ENCODE peak calls at places on chromosome 2, in six cellular contexts. Y is mesendoderm, Q is IMR-90, C is H1, A is neuronal stem cell, P is trophoblast cell. B is an unnamed sample.

GRCh38 chr2:170436077-170436943 is 258.4 kb downstream of the MYO3B start:
- DNase-seq in Y (peak; percentile 75), Q (no peak), C (peak; percentile 3), A (no peak), P (no peak), B (peak; percentile 22)

GRCh38 chr2:24191848-24192247 is 17.0 kb downstream of the FAM228A start:
- DNase-seq in Y (peak; percentile 92), Q (no peak), C (no peak), A (no peak), P (peak; percentile 1), B (no peak)

GRCh38 chr2:74887445-74887951 is 53.6 kb downstream of the HK2 start:
- DNase-seq in Y (no peak), Q (peak; percentile 67), C (no peak), A (no peak), P (peak; percentile 70), B (peak; percentile 83)

GRCh38 chr2:174336403-174337336 is 1.9 kb downstream of the SP9 start:
- DNase-seq in Y (peak; percentile 86), Q (no peak), C (no peak), A (peak; percentile 67), P (peak; percentile 69), B (peak; percentile 7)

GRCh38 chr2:2039826-2040225 is 291.2 kb downstream of the MYT1L start:
- DNase-seq in Y (no peak), Q (no peak), C (no peak), A (no peak), P (peak; percentile 56), B (no peak)

GRCh38 chr2:173568054-173568453 is 213.4 kb downstream of the CDCA7 start:
- DNase-seq in Y (peak; percentile 77), Q (no peak), C (peak; percentile 31), A (peak; percentile 23), P (peak; percentile 41), B (no peak)

GRCh38 chr2:5365871-5366461 is 326.2 kb upstream of the SOX11 start:
- DNase-seq in Y (peak; percentile 84), Q (peak; percentile 4), C (peak; percentile 46), A (peak; percentile 69), P (peak; percentile 84), B (peak; percentile 41)

GRCh38 chr2:69298261-69298660 is 88.8 kb downstream of the GFPT1 start:
- DNase-seq in Y (no peak), Q (peak; percentile 94), C (no peak), A (no peak), P (no peak), B (peak; percentile 91)

GRCh38 chr2:24024018-24024417 is 14.1 kb downstream of the MFSD2B start:
- DNase-seq in Y (peak; percentile 45), Q (peak; percentile 36), C (no peak), A (no peak), P (peak; percentile 51), B (no peak)

GRCh38 chr2:148209598-148209997 is 188.7 kb downstream of the MBD5 start:
- DNase-seq in Y (peak; percentile 85), Q (no peak), C (no peak), A (no peak), P (no peak), B (no peak)

GRCh38 chr2:180505203-180505602 is 475.2 kb upstream of the UBE2E3 start:
- DNase-seq in Y (no peak), Q (peak; percentile 70), C (no peak), A (no peak), P (no peak), B (peak; percentile 15)

GRCh38 chr2:229407170-229407569 is 136.1 kb upstream of the PID1 start:
- DNase-seq in Y (peak; percentile 47), Q (peak; percentile 74), C (no peak), A (no peak), P (peak; percentile 86), B (peak; percentile 93)

GRCh38 chr2:226911932-226912331 is 76.1 kb downstream of the RHBDD1 start:
- DNase-seq in Y (no peak), Q (peak; percentile 74), C (no peak), A (no peak), P (peak; percentile 27), B (peak; percentile 86)

GRCh38 chr2:163983911-163984310 is 248.1 kb upstream of the FIGN start:
- DNase-seq in Y (peak; percentile 18), Q (no peak), C (no peak), A (no peak), P (no peak), B (no peak)

GRCh38 chr2:119826370-119826961 is 66.7 kb downstream of the PTPN4 start:
- DNase-seq in Y (peak; percentile 77), Q (peak; percentile 21), C (no peak), A (peak; percentile 2), P (peak; percentile 64), B (peak; percentile 59)

GRCh38 chr2:180901331-180901730 is 79.1 kb upstream of the UBE2E3 start:
- DNase-seq in Y (peak; percentile 29), Q (no peak), C (no peak), A (no peak), P (no peak), B (no peak)

GRCh38 chr2:105409717-105410116 is 10.9 kb upstream of the FHL2 start:
- DNase-seq in Y (no peak), Q (peak; percentile 91), C (no peak), A (no peak), P (no peak), B (no peak)

GRCh38 chr2:58893645-58894336 is 652.7 kb upstream of the FANCL start:
- DNase-seq in Y (no peak), Q (no peak), C (no peak), A (no peak), P (no peak), B (no peak)

GRCh38 chr2:1136071-1136470 is 185.4 kb downstream of the SNTG2 start:
- DNase-seq in Y (peak; percentile 66), Q (peak; percentile 4), C (no peak), A (no peak), P (no peak), B (no peak)

GRCh38 chr2:185787530-185788145 is 49.0 kb downstream of the FSIP2 start:
- DNase-seq in Y (no peak), Q (no peak), C (no peak), A (no peak), P (no peak), B (peak; percentile 27)

GRCh38 chr2:156437272-156437671 is 1.1 kb downstream of the GPD2 start:
- DNase-seq in Y (peak; percentile 13), Q (peak; percentile 43), C (no peak), A (no peak), P (peak; percentile 41), B (peak; percentile 76)

GRCh38 chr2:197168705-197169104 is 141.9 kb downstream of the ANKRD44 start:
- DNase-seq in Y (peak; percentile 87), Q (peak; percentile 51), C (no peak), A (peak; percentile 77), P (peak; percentile 84), B (peak; percentile 65)

DNA sequence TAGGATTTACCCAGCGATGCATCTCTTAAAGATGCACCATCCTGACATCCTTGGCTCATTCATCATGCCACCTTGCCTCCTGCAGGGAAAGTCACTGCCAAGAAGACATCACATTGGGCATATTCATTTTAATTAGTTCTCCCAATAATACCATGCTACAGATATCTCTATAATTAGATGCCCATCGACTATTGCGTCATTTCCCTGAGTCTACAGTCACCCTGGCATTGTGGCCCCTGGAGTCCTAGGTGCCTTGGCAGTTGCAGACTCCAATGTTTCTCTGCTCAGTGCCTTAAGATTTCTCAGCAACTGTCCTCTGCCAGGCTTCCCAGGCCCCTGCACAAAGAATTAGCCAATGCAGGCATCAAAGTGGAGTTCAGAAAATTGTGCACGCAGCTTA is 32.6 kb downstream of the RDH14 start:
- DNase-seq in Y (no peak), Q (no peak), C (no peak), A (no peak), P (no peak), B (no peak)
- H3K18ac ChIP-seq in Y (no peak overlapping the region), Q (no peak overlapping the region), C (no peak overlapping the region), A (no peak overlapping the region), P (no peak overlapping the region), B (no peak overlapping the region)

GRCh38 chr2:15874854-15875776 is 65.2 kb upstream of the MYCN start:
- DNase-seq in Y (no peak), Q (no peak), C (no peak), A (no peak), P (no peak), B (no peak)
- H4K8ac ChIP-seq in Y (no peak overlapping the region), Q (no peak overlapping the region), C (no peak overlapping the region), A (no peak overlapping the region), P (no peak overlapping the region), B (no peak overlapping the region)

GRCh38 chr2:30608643-30609042 is 161.6 kb downstream of the LCLAT1 start:
- DNase-seq in Y (no peak), Q (no peak), C (no peak), A (no peak), P (no peak), B (no peak)

GRCh38 chr2:30612371-30612770 is 165.3 kb downstream of the LCLAT1 start:
- DNase-seq in Y (no peak), Q (no peak), C (no peak), A (no peak), P (no peak), B (peak; percentile 81)

GRCh38 chr2:30615926-30616325 is 168.9 kb downstream of the LCLAT1 start:
- DNase-seq in Y (no peak), Q (no peak), C (no peak), A (no peak), P (no peak), B (no peak)

GRCh38 chr2:30613001-30613400 is 166.0 kb downstream of the LCLAT1 start:
- DNase-seq in Y (no peak), Q (no peak), C (no peak), A (no peak), P (no peak), B (no peak)

DNA sequence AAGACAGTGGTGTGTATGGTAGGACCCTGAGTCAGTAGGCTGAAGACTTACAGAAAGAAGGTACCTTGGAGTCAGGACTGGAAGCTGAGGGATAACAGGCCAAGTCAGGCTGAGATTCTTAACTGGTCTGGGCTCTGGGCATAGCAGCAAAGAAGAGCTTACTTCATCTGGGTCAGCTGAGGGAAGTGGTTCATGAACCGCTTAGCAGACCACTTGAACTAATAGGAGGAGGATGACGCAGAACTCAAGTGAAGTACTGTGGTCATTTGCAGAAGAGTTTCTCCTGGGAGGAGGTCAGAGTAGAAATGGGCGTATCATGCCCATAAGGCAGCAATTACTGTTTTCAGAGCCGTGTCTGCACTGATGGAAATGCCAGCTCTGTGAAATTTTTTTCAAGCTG is 164.5 kb downstream of the LCLAT1 start:
- DNase-seq in Y (no peak), Q (no peak), C (no peak), A (no peak), P (no peak), B (peak; percentile 98)
- H3K18ac ChIP-seq in Y (no peak overlapping the region), Q (peak overlapping the region; percentile 84), C (peak overlapping the region; percentile 51), A (no peak overlapping the region), P (peak overlapping the region; percentile 23), B (no peak overlapping the region)

DNA sequence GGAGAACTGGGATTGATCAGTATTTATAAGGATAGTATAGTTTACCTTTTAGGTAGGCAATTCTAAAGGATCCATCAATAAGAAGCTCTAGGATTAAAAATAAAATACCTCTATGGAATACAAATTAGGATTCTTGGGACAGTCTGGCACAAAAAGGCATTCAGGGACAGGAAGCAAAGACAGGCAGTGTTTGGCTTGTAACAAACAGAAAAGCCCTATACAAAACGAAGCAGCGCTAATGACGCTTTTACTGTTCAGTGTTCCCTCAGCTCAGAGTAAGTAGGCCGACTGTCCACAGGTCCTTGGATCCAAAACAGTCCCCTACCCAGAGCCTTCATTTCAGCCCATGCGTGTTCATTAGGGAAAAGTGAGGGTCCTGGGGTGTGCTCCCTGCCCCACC is 236.2 kb downstream of the AGPS start:
- DNase-seq in Y (no peak), Q (no peak), C (no peak), A (no peak), P (no peak), B (no peak)
- H4K8ac ChIP-seq in Y (no peak overlapping the region), Q (no peak overlapping the region), C (no peak overlapping the region), A (no peak overlapping the region), P (no peak overlapping the region), B (no peak overlapping the region)